ENCODE peak calls at places on chromosome 1, in ten cellular contexts. J is transverse colon; L is neural progenitor cell; P is left ventricle myocardium inferior; V is brain microvascular endothelial cell; D is vagina; T is body of pancreas; U is upper lobe of right lung; Q is CD4-positive, CD25-positive, alpha-beta regulatory T cell; H is heart right ventricle. X is an unnamed sample.

GRCh38 chr1:155062702-155063411 is 683 bp upstream of the EFNA4 start:
- DNase-seq in U (peak; percentile 83), P (peak; percentile 55), J (peak; percentile 84), D (no peak), T (peak; percentile 69), V (peak; percentile 48), H (no peak), L (peak; percentile 88), Q (peak; percentile 56), X (peak; percentile 88)

GRCh38 chr1:16385659-16386453 is 18.8 kb downstream of the SZRD1 start:
- DNase-seq in D (no peak), T (no peak), H (no peak), J (no peak), U (no peak), P (no peak), L (no peak), Q (no peak), V (no peak), X (no peak)

GRCh38 chr1:204945565-204945977 is 74.9 kb downstream of the NFASC start:
- DNase-seq in H (no peak), U (no peak), D (no peak), J (no peak), P (no peak), L (no peak), Q (no peak), V (no peak), T (no peak), X (no peak)

GRCh38 chr1:211258756-211259595 is at the start of gene RCOR3:
- DNase-seq in P (peak; percentile 97), U (peak; percentile 98), T (peak; percentile 94), J (peak; percentile 96), D (no peak), L (peak; percentile 96), H (peak; percentile 95), V (peak; percentile 79), Q (peak; percentile 88), X (peak; percentile 97)

GRCh38 chr1:243851129-243851756 is 1.2 kb upstream of the AKT3 start:
- DNase-seq in U (no peak), V (no peak), P (no peak), H (peak; percentile 27), L (no peak), J (no peak), Q (no peak), D (no peak), T (no peak), X (no peak)

GRCh38 chr1:241870290-241870689 is 22.3 kb downstream of the EXO1 start:
- DNase-seq in V (no peak), U (no peak), T (no peak), L (no peak), D (no peak), H (no peak), J (no peak), P (no peak), Q (no peak), X (no peak)

GRCh38 chr1:28036431-28036830 is 52.0 kb downstream of the EYA3 start:
- DNase-seq in D (no peak), U (no peak), V (no peak), H (no peak), J (no peak), L (no peak), T (no peak), P (no peak), Q (no peak), X (no peak)

GRCh38 chr1:81305997-81306452 is 494.7 kb upstream of the ADGRL2 start:
- DNase-seq in J (no peak), L (peak; percentile 62), P (no peak), Q (no peak), U (no peak), D (no peak), H (peak; percentile 24), T (no peak), V (peak; percentile 17), X (no peak)

DNA sequence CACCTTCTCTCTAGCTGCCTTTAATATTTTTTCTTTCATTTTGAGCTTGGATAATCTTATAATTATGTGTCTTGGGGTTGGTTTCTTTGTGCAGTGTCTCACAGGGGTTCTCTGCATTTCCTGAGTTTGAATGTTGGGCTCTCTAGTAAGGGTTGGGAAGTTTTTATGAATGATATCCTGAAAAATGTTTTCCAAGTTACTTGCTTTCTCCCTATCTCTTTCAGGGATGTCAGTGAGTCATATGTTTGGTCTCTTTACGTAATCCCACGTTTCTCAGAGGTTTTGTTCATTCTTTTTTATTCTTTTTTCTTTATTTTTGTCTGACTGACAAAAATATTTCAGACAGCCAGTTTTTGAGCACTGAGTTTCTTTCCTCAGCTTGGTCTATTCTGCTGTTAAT is 55.4 kb upstream of the CCDC190 start:
- DNase-seq in P (no peak), J (no peak), Q (no peak), T (no peak), V (peak; percentile 32), L (no peak), H (no peak), U (no peak), D (no peak), X (no peak)
- H3K27ac ChIP-seq in P (no peak overlapping the region), J (no peak overlapping the region), Q (no peak overlapping the region), T (no peak overlapping the region), V (peak overlapping the region; percentile 59), L (no peak overlapping the region), H (no peak overlapping the region), U (no peak overlapping the region), D (no peak overlapping the region), X (no peak overlapping the region)

GRCh38 chr1:234745844-234746797 is 136.1 kb upstream of the IRF2BP2 start:
- DNase-seq in L (peak; percentile 60), D (no peak), J (no peak), V (peak; percentile 48), P (no peak), H (no peak), T (no peak), Q (no peak), U (no peak), X (no peak)
- H3K27ac ChIP-seq in L (no peak overlapping the region), D (no peak overlapping the region), J (no peak overlapping the region), V (no peak overlapping the region), P (no peak overlapping the region), H (no peak overlapping the region), T (no peak overlapping the region), Q (no peak overlapping the region), U (no peak overlapping the region), X (no peak overlapping the region)

GRCh38 chr1:207884276-207885029 is 26.5 kb downstream of the CD34 start:
- DNase-seq in V (no peak), J (no peak), L (no peak), T (no peak), H (no peak), D (no peak), Q (no peak), U (no peak), P (no peak), X (no peak)

GRCh38 chr1:207882692-207883091 is 28.2 kb downstream of the CD34 start:
- DNase-seq in H (no peak), T (no peak), P (no peak), D (no peak), J (no peak), V (no peak), Q (no peak), L (no peak), U (no peak), X (no peak)

GRCh38 chr1:207885129-207886032 is 25.5 kb downstream of the CD34 start:
- DNase-seq in H (peak; percentile 90), J (peak; percentile 88), P (peak; percentile 86), L (peak; percentile 91), D (no peak), V (peak; percentile 75), T (peak; percentile 88), Q (peak; percentile 67), U (peak; percentile 84), X (peak; percentile 93)

GRCh38 chr1:207883104-207883651 is 27.7 kb downstream of the CD34 start:
- DNase-seq in V (no peak), P (no peak), U (no peak), J (no peak), D (no peak), T (no peak), H (no peak), Q (peak; percentile 50), L (no peak), X (no peak)

DNA sequence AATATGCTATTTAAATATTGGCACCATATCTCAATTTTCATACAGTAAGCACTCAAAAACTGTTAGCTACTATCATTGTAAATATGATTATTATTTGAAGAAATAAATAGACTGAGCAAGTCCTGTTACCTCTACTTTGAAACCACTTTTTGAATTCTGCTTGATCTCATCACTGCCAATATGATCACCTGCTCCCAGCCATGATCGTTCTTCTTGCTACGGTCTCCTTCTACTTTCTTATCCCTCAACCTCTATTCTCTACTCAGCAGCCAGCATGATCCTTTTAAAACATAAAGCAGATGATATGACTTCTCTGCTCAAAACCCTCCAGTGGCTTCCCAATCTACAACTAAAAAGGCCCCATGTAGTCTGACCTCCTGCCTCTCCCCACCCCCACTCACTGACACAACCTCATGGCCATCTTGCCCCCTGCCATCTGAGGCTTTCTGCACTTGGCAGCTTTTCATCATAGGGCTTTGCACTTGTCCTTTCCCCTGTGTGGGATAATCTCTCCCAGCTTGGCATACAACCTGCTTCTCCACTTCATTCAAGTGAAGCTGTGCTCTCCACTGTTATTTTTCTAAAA is 27.2 kb downstream of the CD34 start:
- DNase-seq in L (no peak), U (no peak), D (no peak), H (no peak), T (no peak), P (no peak), Q (peak; percentile 34), J (no peak), V (no peak), X (no peak)
- H3K27ac ChIP-seq in L (no peak overlapping the region), U (peak overlapping the region; percentile 52), D (peak overlapping the region; percentile 85), H (peak overlapping the region; percentile 98), T (no peak overlapping the region), P (peak overlapping the region; percentile 95), Q (peak overlapping the region; percentile 85), J (peak overlapping the region; percentile 46), V (no peak overlapping the region), X (peak overlapping the region; percentile 36)

GRCh38 chr1:42171679-42172266 is 7.2 kb upstream of the GUCA2A start:
- DNase-seq in D (no peak), H (no peak), U (peak; percentile 35), V (no peak), P (no peak), T (no peak), J (no peak), L (no peak), Q (no peak), X (no peak)

GRCh38 chr1:42172394-42173133 is 8.0 kb upstream of the GUCA2A start:
- DNase-seq in H (peak; percentile 74), D (no peak), J (peak; percentile 69), U (peak; percentile 66), T (peak; percentile 42), L (no peak), Q (no peak), V (no peak), P (peak; percentile 64), X (peak; percentile 78)

GRCh38 chr1:42175314-42176054 is 10.9 kb upstream of the GUCA2A start:
- DNase-seq in V (no peak), U (no peak), Q (no peak), T (no peak), H (no peak), J (no peak), P (no peak), D (no peak), L (no peak), X (no peak)

GRCh38 chr1:42173155-42173933 is 8.8 kb upstream of the GUCA2A start:
- DNase-seq in D (no peak), L (peak; percentile 82), T (peak; percentile 75), Q (peak; percentile 55), J (peak; percentile 74), V (peak; percentile 36), H (peak; percentile 60), P (peak; percentile 70), U (peak; percentile 83), X (peak; percentile 86)

DNA sequence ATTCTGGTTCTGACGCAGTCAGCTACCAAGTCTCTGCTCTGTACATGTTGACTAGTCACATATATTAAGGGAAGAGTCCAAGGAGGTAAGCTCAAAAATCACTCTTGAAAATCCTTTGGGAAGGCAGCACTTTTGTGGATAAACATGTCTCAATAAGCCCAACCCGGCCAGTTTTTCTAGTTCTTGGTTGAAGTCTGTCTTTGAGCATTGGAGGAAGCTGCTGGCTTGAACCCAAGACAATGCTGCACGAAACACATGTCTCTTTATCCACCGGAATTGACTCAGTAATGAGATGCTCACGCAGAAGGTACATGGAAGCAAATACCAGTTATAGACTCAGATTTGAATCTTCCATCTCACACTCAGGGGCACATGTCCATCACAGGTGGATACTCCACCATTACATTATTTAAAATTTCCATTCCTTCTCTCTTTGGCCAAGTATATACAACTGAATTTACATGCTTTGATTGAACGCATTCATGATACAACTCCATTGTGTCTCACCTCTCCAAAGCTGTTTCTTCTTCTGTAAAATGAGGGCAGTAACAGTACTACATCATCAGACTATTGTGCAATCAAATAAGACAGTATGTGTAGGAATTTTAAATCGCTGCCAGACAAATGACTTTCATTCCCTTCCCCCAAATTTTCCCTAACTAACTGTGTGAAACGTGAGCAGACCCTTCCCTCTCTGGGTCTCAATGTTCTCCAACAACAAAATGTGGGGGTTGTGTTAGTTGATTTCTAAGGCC is 9.6 kb upstream of the GUCA2A start:
- DNase-seq in T (no peak), V (no peak), Q (no peak), L (no peak), D (no peak), J (no peak), P (no peak), H (no peak), U (no peak), X (no peak)
- H3K27ac ChIP-seq in T (no peak overlapping the region), V (no peak overlapping the region), Q (no peak overlapping the region), L (no peak overlapping the region), D (no peak overlapping the region), J (no peak overlapping the region), P (peak overlapping the region; percentile 95), H (peak overlapping the region; percentile 91), U (no peak overlapping the region), X (no peak overlapping the region)